ENCODE peak calls at places on chromosomes 16 and 17, in seven cellular contexts. X is left lung; J is A172; B is NCI-H82; D is kidney tubule cell; G is IMR-90; F is CD4-positive, alpha-beta memory T cell. E is an unnamed sample.

GRCh38 chr17:56478836-56479447 is 114.6 kb upstream of the NOG start:
- DNase-seq in X (no peak), J (peak; percentile 58), B (peak; percentile 75), D (peak; percentile 40), G (peak; percentile 25), F (no peak), E (no peak)

GRCh38 chr16:30509081-30509480 is 17.3 kb downstream of the ZNF768 start:
- DNase-seq in X (no peak), J (no peak), B (no peak), D (no peak), G (no peak), F (no peak), E (no peak)

GRCh38 chr16:18013863-18014262 is 322.7 kb downstream of the NPIPA8 start:
- DNase-seq in X (no peak), J (no peak), B (no peak), D (no peak), G (no peak), F (no peak), E (no peak)

GRCh38 chr17:49779730-49780220 is 8.7 kb upstream of the KAT7 start:
- DNase-seq in X (no peak), J (peak; percentile 59), B (peak; percentile 57), D (peak; percentile 69), G (peak; percentile 84), F (peak; percentile 17), E (no peak)

GRCh38 chr16:11045846-11046245 is 101.5 kb downstream of the CLEC16A start:
- DNase-seq in X (no peak), J (no peak), B (no peak), D (no peak), G (peak; percentile 59), F (no peak), E (no peak)

GRCh38 chr16:87702325-87702811 is 63.4 kb downstream of the KLHDC4 start:
- DNase-seq in X (no peak), J (peak; percentile 20), B (peak; percentile 19), D (no peak), G (peak; percentile 30), F (peak; percentile 29), E (no peak)

GRCh38 chr17:65374966-65375365 is 186.5 kb downstream of the AXIN2 start:
- DNase-seq in X (no peak), J (no peak), B (peak; percentile 7), D (no peak), G (no peak), F (no peak), E (no peak)

GRCh38 chr17:80516533-80516932 is 28.1 kb upstream of the RPTOR start:
- DNase-seq in X (no peak), J (no peak), B (peak; percentile 64), D (no peak), G (no peak), F (no peak), E (no peak)

GRCh38 chr16:18842565-18842964 is 41.2 kb upstream of the ARL6IP1 start:
- DNase-seq in X (no peak), J (no peak), B (no peak), D (no peak), G (no peak), F (no peak), E (no peak)